ENCODE peak calls at places on chromosomes 5 and 9, in four cellular contexts. V is breast epithelium, Z is HCT116, G is uterus. S is an unnamed sample. For H3K4me1, the result is how much of the 10 kb centered on the place peaks cover.

GRCh38 chr5:147857302-147858129 is 21.0 kb upstream of the SCGB3A2 start:
- DNase-seq in Z (peak), G (peak), V (peak), S (peak)

GRCh38 chr9:114155967-114156294 is 594 bp downstream of the COL27A1 start:
- DNase-seq in Z (no peak), G (no peak), V (no peak), S (no peak)

GRCh38 chr5:118518720-118519119 is 469.6 kb downstream of the DTWD2 start:
- DNase-seq in G (no peak), Z (no peak), V (no peak), S (no peak)

GRCh38 chr5:1792842-1793266 is 6.8 kb downstream of the MRPL36 start:
- DNase-seq in Z (no peak), G (no peak), V (peak), S (no peak)

GRCh38 chr9:110207071-110207923 is 662 bp downstream of the C9orf152 start:
- DNase-seq in V (peak), G (no peak), Z (no peak), S (peak)

GRCh38 chr9:38649731-38650363 is 29.5 kb upstream of the ANKRD18A start:
- DNase-seq in Z (no peak), G (no peak), V (no peak), S (no peak)

GRCh38 chr5:85205430-85205829 is 820.8 kb upstream of the EDIL3 start:
- DNase-seq in G (no peak), V (no peak), Z (no peak), S (no peak)

GRCh38 chr5:117103703-117104102 is 529.1 kb upstream of the SEMA6A start:
- DNase-seq in V (no peak), G (no peak), Z (no peak), S (no peak)

GRCh38 chr5:65070026-65070425 is 301.3 kb downstream of the CWC27 start:
- DNase-seq in Z (no peak), G (no peak), V (no peak), S (no peak)

DNA sequence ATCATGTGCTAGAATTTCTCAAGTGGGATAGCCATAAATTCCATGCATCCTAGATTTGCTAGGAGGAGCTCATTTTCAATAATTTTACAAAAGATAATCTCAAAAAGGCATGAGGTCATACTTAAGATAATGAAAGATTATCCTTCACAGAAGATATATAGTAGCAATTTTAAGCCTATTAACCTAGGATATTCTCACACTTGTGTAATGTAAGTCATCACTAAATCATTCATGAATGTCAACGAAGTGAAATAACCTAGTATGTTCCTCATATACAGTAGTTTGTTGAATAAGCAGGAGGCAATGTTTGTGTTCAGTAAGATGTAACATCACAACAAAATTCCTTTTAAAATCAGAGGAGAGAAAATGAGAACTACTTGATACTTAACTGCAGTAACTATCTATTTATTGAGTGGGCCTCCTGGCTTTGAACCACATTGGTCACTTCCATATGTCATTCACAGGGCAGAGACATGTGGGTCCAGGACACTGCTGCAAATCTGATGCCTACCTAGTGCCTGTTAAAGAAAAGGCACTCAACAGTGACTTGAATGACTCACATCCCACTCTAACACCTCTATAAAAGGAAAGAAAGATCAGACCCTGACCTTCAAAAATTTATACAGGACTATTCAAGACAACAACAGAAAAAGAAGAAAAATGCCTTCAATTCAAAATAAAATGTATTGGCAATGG is 8.2 kb downstream of the LIFR start:
- DNase-seq in G (no peak), V (no peak), Z (no peak), S (no peak)
- H3K27ac ChIP-seq in G (peak), V (no peak), Z (no peak), S (peak)

DNA sequence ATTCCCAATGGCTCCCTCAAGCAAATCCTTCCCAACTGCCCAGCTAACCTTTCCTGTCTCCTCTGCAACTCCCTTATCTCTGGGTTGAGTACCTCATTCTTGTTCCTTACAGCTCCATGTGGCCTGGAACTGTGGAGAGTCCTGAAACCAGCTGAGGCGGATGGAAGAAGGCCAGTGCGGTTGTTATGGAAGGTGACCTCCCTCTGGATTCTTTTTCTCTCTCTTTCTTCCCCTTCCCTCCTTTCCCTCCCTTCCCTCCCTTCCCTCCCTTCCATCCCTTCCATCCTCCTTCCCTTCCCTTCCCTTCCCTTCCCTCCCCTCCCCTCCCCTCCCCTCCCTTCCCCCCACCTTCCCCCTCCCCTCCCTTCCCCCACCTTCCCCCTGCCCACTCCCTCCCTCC is 45.1 kb downstream of the IL31RA start:
- DNase-seq in Z (no peak), G (no peak), V (no peak), S (no peak)
- H3K4me1 ChIP-seq in Z (under half), G (under half), V (under half), S (under half)

DNA sequence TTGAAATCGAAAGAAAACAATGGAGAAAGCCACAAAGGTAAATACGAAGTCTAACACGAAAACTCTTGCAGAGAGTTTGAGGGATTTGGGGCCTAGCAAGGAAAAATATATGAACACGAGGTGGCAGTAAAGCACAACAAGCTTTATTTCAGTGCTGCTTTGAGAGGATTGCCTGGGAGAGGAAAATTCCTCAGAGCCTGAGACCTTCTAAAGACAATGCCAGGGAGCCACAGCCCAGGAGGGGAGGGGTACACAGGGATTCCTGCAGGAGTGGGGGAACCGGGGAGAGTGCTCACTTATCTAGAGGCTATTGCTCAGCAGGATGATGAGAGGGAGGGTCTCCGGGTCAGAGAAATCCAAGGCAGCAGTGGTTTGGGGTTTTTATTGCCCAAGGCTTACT is 134.9 kb upstream of the ADCY2 start:
- DNase-seq in G (no peak), Z (no peak), V (no peak), S (peak)
- TF ChIP-seq POLR2A in G (no peak), Z (no peak), V (no peak), S (no peak)

DNA sequence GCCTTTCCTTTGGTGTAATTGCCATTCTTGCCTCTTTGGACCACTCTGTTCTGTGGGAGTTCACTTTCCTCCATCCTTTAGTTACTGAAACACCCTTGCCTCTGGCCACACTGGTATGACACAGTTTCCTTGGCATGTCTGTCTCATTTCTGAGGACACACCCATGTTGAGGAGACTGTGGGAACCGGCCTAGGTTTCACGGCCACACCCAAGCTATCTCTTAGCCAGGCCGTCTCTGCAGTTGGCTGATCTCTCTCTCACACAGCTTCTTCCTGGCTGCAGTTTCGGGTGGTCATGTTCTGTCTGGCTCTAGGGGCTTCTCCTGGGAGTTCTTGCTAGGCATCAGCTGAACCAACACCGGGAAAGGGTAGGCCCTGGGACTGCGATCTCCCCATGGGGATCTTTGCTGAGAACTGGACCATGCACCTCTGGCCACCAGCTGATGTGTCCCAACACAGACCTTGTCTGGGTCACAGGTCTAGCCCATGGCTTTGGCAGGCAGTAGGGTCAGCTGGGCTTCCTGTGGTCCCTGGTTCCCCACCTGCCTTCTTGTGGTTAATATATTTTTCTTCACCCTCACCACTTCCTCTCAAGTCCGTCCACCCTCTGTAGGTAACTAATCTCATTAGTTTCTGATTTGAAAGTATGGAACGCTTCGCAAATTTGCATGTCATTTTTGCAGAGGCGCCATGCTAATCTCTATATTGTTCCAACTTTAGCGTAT is 24.9 kb downstream of the ARHGEF37 start:
- DNase-seq in G (no peak), V (no peak), Z (peak), S (no peak)
- H3K27ac ChIP-seq in G (no peak), V (peak), Z (peak), S (no peak)

GRCh38 chr5:172692451-172692850 is 51.4 kb downstream of the NEURL1B start:
- DNase-seq in Z (no peak), V (no peak), G (no peak), S (no peak)

GRCh38 chr5:172692981-172693380 is 51.9 kb downstream of the NEURL1B start:
- DNase-seq in G (no peak), Z (no peak), V (no peak), S (no peak)

GRCh38 chr5:172695431-172696054 is 54.5 kb downstream of the NEURL1B start:
- DNase-seq in Z (no peak), V (no peak), G (no peak), S (no peak)

GRCh38 chr5:172694541-172694940 is 53.5 kb downstream of the NEURL1B start:
- DNase-seq in V (no peak), G (no peak), Z (no peak), S (no peak)

DNA sequence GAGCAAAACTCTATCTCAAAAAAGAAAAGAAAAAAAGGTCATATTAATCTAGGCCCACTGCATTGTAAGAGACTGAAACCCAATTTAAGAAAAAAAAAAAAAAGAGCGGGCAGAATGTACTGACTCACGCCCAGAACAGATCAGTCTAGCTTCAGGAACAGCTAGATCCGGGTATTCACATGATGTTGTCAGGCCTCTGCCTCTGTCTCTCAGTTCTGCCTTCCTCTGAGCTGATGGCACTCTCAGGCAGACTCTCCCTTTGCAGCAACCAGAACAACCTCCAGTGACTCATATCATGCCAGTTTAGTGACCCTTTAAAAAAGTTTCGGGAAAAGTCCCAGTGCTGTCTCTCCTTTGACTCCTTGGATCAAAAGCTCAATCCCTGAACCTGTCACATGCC is 53.0 kb downstream of the NEURL1B start:
- DNase-seq in Z (no peak), V (no peak), G (no peak), S (no peak)
- H3K4me1 ChIP-seq in Z (under half), V (under half), G (under half), S (under half)

DNA sequence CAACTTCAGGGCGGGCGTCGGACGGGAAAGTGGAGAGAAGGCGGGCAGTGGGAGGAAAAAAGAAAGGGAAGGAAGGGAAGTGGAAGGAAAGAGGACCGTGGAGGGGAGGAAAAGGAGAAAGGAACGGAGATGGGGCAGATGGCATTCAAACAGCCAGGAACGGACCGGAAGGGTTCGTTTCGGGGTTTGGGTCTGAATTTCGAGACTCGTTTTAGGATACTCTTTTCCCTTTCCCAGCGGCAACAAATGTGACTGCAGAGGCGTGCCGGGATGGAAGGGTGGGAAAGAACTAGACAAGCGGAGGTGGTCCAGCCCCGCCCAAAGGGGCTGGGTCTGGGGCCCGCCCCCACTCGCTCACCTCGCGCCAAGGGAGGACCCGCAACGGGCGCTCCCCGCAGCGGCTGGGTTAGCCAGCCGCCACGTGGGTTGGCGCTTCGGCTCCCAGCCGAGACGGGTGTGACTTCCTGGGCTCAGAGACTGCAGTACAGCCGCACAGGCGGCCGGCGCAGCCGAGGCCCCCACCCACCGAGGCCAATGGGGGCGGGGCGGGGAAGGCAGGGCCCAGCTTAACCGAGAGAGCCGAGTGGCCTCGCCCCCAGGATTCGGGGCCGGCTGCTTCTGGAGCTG is 2.7 kb downstream of the VCAN start:
- DNase-seq in V (peak), Z (peak), G (peak), S (peak)
- TF ChIP-seq POLR2A in V (peak), Z (no peak), G (no peak), S (peak)

GRCh38 chr5:107272509-107272908 is 398.2 kb downstream of the EFNA5 start:
- DNase-seq in Z (no peak), G (no peak), V (no peak), S (no peak)
- H3K27ac ChIP-seq in Z (no peak), G (no peak), V (no peak), S (no peak)

DNA sequence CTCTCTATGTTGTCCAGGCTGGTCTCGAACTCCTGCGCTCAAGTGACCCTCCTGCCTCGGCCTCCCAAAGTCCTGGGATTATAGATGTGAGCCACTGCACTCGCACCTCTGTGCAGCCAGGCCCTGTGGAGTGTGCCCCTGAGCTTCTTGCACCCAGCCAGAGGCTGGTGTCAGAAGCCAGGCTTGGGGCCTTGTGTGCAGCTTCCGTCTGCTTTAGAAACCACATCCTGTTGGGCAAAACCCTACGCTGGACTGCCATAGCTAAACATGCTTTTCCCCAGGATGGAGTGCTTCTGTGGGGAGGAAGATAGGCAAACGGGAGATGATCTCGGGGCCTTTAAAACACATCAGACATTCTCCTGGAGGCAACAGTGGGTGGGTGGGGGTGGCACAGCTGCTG is 40.1 kb downstream of the PRRT1B start:
- DNase-seq in V (no peak), G (peak), Z (no peak), S (no peak)
- H3K4me1 ChIP-seq in V (under half), G (under half), Z (under half), S (under half)

GRCh38 chr9:129483467-129484324 is 137.2 kb downstream of the C9orf50 start:
- DNase-seq in Z (peak), G (peak), V (peak), S (peak)
- TF ChIP-seq POLR2A in Z (peak), G (peak), V (peak), S (peak)

S was measured in body of pancreas.